ENCODE peak calls at places on chromosomes 4 and X, in ten cellular contexts. D is CD4-positive, CD25-positive, alpha-beta regulatory T cell; F is CD8-positive, alpha-beta memory T cell; J is heart right ventricle; Y is fibroblast of lung; H is sigmoid colon; X is IMR-90; G is right cardiac atrium; C is cardiac muscle cell; U is GM23248. K is an unnamed sample. For H3K4me1, the result is how much of the 10 kb centered on the place peaks cover.

GRCh38 chr4:4750187-4750586 is 109.3 kb upstream of the MSX1 start:
- DNase-seq in D (no peak), F (no peak), J (no peak), Y (no peak), H (no peak), X (no peak), G (no peak), C (no peak), U (no peak), K (no peak)

GRCh38 chr4:167578906-167579305 is 344.6 kb upstream of the SPOCK3 start:
- DNase-seq in D (no peak), F (no peak), J (no peak), Y (no peak), H (no peak), X (no peak), G (no peak), C (no peak), U (no peak), K (no peak)

GRCh38 chr4:80921441-80921840 is 109.1 kb upstream of the BMP3 start:
- DNase-seq in D (no peak), F (no peak), J (no peak), Y (no peak), H (no peak), X (no peak), G (no peak), C (no peak), U (no peak), K (no peak)

GRCh38 chr4:115054836-115055235 is 58.6 kb downstream of the NDST4 start:
- DNase-seq in D (no peak), F (no peak), J (no peak), Y (no peak), H (no peak), X (no peak), G (no peak), C (no peak), U (no peak), K (no peak)

GRCh38 chr4:48944659-48945290 is 38.2 kb upstream of the OCIAD2 start:
- DNase-seq in D (peak), F (no peak), J (no peak), Y (no peak), H (no peak), X (no peak), G (no peak), C (no peak), U (no peak), K (no peak)

GRCh38 chrX:5100004-5100403 is 1128.7 kb downstream of the NLGN4X start:
- DNase-seq in D (no peak), F (no peak), J (no peak), Y (no peak), H (no peak), X (no peak), G (no peak), C (no peak), U (no peak), K (no peak)

GRCh38 chr4:6177587-6178197 is 22.7 kb downstream of the JAKMIP1 start:
- DNase-seq in D (peak), F (peak), J (peak), Y (no peak), H (no peak), X (no peak), G (no peak), C (no peak), U (no peak), K (peak)

GRCh38 chr4:185941476-185941875 is 127.5 kb upstream of the TLR3 start:
- DNase-seq in D (no peak), F (no peak), J (no peak), Y (no peak), H (no peak), X (no peak), G (no peak), C (no peak), U (no peak), K (no peak)

GRCh38 chr4:22003878-22004277 is 55.3 kb upstream of the KCNIP4 start:
- DNase-seq in D (no peak), F (no peak), J (no peak), Y (no peak), H (no peak), X (no peak), G (no peak), C (peak), U (peak), K (no peak)

GRCh38 chr4:145216532-145216931 is 36.1 kb upstream of the OTUD4 start:
- DNase-seq in D (peak), F (no peak), J (no peak), Y (peak), H (no peak), X (peak), G (no peak), C (no peak), U (peak), K (no peak)

GRCh38 chr4:168859888-168860694 is 150.0 kb downstream of the CBR4 start:
- DNase-seq in D (no peak), F (no peak), J (no peak), Y (peak), H (no peak), X (peak), G (no peak), C (no peak), U (no peak), K (no peak)

GRCh38 chr4:41120297-41121217 is 93.8 kb downstream of the APBB2 start:
- DNase-seq in D (no peak), F (no peak), J (peak), Y (peak), H (peak), X (peak), G (peak), C (no peak), U (peak), K (no peak)

GRCh38 chr4:186688150-186688943 is 35.3 kb downstream of the FAT1 start:
- DNase-seq in D (no peak), F (no peak), J (no peak), Y (no peak), H (no peak), X (no peak), G (no peak), C (no peak), U (no peak), K (no peak)

GRCh38 chr4:183758006-183758734 is 99.1 kb downstream of the TRAPPC11 start:
- DNase-seq in D (no peak), F (no peak), J (peak), Y (no peak), H (no peak), X (no peak), G (peak), C (no peak), U (peak), K (no peak)

GRCh38 chrX:96445531-96446065 is 239.0 kb upstream of the DIAPH2 start:
- DNase-seq in D (no peak), F (no peak), J (no peak), Y (no peak), H (no peak), X (no peak), G (no peak), C (no peak), U (no peak), K (no peak)

GRCh38 chr4:136687596-136687995 is 844.7 kb downstream of the PCDH18 start:
- DNase-seq in D (no peak), F (no peak), J (no peak), Y (no peak), H (no peak), X (no peak), G (no peak), C (no peak), U (no peak), K (no peak)

GRCh38 chrX:5397409-5397808 is 831.3 kb downstream of the NLGN4X start:
- DNase-seq in D (no peak), F (no peak), J (no peak), Y (no peak), H (no peak), X (no peak), G (no peak), C (peak), U (no peak), K (no peak)

GRCh38 chrX:119398974-119399771 is at the start of gene SLC25A43:
- DNase-seq in D (peak), F (peak), J (peak), Y (peak), H (peak), X (no peak), G (peak), C (peak), U (peak), K (peak)

GRCh38 chrX:42176790-42177189 is 253.4 kb upstream of the CASK start:
- DNase-seq in D (no peak), F (no peak), J (no peak), Y (no peak), H (no peak), X (no peak), G (no peak), C (no peak), U (no peak), K (no peak)

GRCh38 chr4:118904935-118905334 is 16.3 kb downstream of the SYNPO2 start:
- DNase-seq in D (no peak), F (no peak), J (no peak), Y (peak), H (no peak), X (peak), G (no peak), C (no peak), U (no peak), K (no peak)

GRCh38 chr4:184792950-184793555 is 32.7 kb downstream of the ACSL1 start:
- DNase-seq in D (peak), F (no peak), J (no peak), Y (peak), H (no peak), X (peak), G (no peak), C (no peak), U (peak), K (peak)

GRCh38 chr4:11005321-11005720 is 320.8 kb upstream of the CLNK start:
- DNase-seq in D (no peak), F (no peak), J (no peak), Y (no peak), H (no peak), X (no peak), G (no peak), C (no peak), U (no peak), K (no peak)

GRCh38 chrX:106898462-106898861 is 4.7 kb downstream of the RIPPLY1 start:
- DNase-seq in D (peak), F (no peak), J (no peak), Y (peak), H (no peak), X (peak), G (no peak), C (peak), U (peak), K (peak)

GRCh38 chrX:19678941-19679340 is 163.6 kb upstream of the MAP3K15 start:
- DNase-seq in D (peak), F (no peak), J (no peak), Y (no peak), H (no peak), X (no peak), G (no peak), C (no peak), U (no peak), K (no peak)

GRCh38 chr4:163568835-163569234 is 74.3 kb downstream of the TMA16 start:
- DNase-seq in D (no peak), F (no peak), J (no peak), Y (no peak), H (no peak), X (no peak), G (no peak), C (no peak), U (no peak), K (no peak)

GRCh38 chr4:139035650-139036049 is 20.1 kb downstream of the NOCT start:
- DNase-seq in D (no peak), F (no peak), J (no peak), Y (no peak), H (no peak), X (no peak), G (no peak), C (no peak), U (no peak), K (no peak)

GRCh38 chr4:139025841-139026240 is 10.3 kb downstream of the NOCT start:
- DNase-seq in D (no peak), F (no peak), J (no peak), Y (no peak), H (no peak), X (peak), G (no peak), C (no peak), U (peak), K (no peak)

GRCh38 chr4:139027771-139028170 is 12.2 kb downstream of the NOCT start:
- DNase-seq in D (no peak), F (no peak), J (no peak), Y (no peak), H (no peak), X (peak), G (no peak), C (no peak), U (no peak), K (no peak)

GRCh38 chr4:139028191-139028661 is 12.6 kb downstream of the NOCT start:
- DNase-seq in D (no peak), F (no peak), J (peak), Y (no peak), H (no peak), X (no peak), G (peak), C (peak), U (no peak), K (no peak)

DNA sequence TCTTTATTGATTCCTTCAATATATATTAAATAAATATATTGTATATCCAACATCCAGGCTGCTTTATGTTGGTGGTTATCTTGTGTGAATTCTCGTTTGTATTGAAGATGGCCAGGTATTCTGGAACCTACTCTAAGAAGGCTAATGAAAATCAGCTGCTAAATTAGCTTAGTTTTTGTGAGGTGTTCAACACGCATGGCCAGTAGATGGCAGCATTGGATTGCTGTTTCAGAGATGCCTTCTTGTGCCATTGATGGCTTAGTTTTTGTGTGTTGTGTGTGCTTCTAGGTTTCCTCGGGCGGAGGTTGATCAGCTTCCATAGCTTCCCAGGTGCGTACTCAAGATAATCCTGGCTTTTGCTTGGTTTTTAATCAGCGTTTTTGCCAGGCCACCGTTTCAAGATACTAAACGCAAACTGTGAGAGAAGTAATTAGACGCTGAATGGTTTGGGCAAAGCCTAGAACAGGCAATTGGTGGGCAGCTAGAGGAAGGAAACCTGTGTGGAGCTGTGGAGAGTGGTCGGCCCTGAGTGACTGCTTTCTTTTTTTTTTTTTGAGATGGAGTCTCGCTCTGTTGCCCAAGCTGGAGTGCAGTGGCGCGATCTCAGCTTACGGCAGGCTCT is 15.1 kb downstream of the NOCT start:
- DNase-seq in D (peak), F (peak), J (no peak), Y (peak), H (peak), X (peak), G (peak), C (peak), U (peak), K (peak)
- H3K4me1 ChIP-seq in D (under half), F (under half), J (under half), Y (under half), H (under half), X (under half), G (under half), C (under half), U (under half), K (under half)

DNA sequence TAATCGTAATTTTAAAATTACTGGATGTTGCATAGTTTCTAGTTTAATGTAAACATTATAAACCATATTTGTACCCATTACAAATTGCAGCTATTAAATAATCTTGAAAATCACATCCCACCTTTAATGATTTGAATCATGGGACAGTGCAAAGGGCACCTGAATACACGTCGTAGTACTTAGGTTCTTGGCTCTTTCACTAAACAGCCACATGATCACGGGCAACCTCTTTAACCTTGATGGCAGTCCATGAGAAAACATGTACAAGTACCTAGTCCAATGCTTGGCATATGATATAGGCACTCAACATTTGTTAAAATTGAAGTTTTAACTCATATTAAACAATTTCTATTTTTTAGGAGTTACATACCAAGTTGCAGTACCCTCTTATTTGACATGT is 11.8 kb upstream of the FBXL5 start:
- DNase-seq in D (no peak), F (no peak), J (no peak), Y (no peak), H (no peak), X (no peak), G (no peak), C (no peak), U (no peak), K (no peak)
- H3K4me1 ChIP-seq in D (under half), F (under half), J (under half), Y (under half), H (under half), X (under half), G (under half), C (under half), U (under half), K (under half)

GRCh38 chr4:102606846-102607440 is 105.8 kb downstream of the NFKB1 start:
- DNase-seq in D (no peak), F (no peak), J (no peak), Y (no peak), H (no peak), X (no peak), G (no peak), C (no peak), U (no peak), K (no peak)

GRCh38 chr4:102601586-102602227 is 100.5 kb downstream of the NFKB1 start:
- DNase-seq in D (no peak), F (no peak), J (no peak), Y (no peak), H (no peak), X (no peak), G (no peak), C (no peak), U (no peak), K (no peak)

GRCh38 chr4:102600689-102601088 is 99.5 kb downstream of the NFKB1 start:
- DNase-seq in D (no peak), F (no peak), J (no peak), Y (no peak), H (no peak), X (no peak), G (no peak), C (no peak), U (no peak), K (no peak)

GRCh38 chr4:102606261-102606660 is 105.1 kb downstream of the NFKB1 start:
- DNase-seq in D (no peak), F (no peak), J (no peak), Y (no peak), H (no peak), X (no peak), G (no peak), C (no peak), U (no peak), K (no peak)

DNA sequence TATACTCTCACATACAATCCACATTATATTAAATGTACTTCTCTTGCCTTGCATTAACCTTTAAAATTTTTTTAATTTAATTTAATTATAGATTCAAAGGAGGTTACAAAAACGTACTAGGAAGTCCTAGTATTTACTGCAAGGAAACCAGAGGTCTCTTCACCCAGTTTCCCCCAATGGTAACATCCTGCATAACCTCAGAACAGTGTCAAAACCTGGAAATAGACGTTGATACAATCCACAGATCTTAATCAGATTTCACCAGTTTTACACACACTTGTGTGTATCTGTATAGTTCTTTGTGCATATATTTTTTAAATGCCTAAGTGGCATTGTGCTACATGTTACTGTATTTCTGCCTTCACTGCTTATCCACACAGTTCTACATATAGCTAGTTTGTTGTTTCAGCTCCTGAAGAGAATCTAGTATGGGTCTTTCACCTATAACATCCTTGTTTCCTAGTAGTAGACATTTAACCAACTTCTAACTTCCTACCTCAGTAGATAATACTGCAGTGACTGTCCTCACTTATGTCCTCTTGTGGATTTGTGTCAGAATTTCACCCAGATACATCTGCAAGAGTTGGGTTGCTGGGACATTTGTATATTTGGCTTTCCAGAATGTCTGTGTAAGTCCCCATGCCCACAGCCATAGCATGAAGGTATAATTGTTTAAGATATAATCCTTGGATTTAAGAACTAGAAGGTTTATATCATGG is 103.2 kb downstream of the NFKB1 start:
- DNase-seq in D (peak), F (no peak), J (no peak), Y (no peak), H (no peak), X (no peak), G (no peak), C (no peak), U (no peak), K (no peak)
- H3K4me1 ChIP-seq in D (under half), F (under half), J (under half), Y (under half), H (under half), X (under half), G (under half), C (under half), U (under half), K (under half)

GRCh38 chr4:52038109-52038912 is at the start of gene SGCB:
- DNase-seq in D (peak), F (peak), J (peak), Y (peak), H (peak), X (peak), G (peak), C (peak), U (peak), K (peak)

GRCh38 chr4:52035190-52035589 is 2.9 kb downstream of the SGCB start:
- DNase-seq in D (no peak), F (no peak), J (no peak), Y (no peak), H (no peak), X (no peak), G (no peak), C (no peak), U (no peak), K (no peak)

GRCh38 chr4:52032005-52032404 is 6.1 kb downstream of the SGCB start:
- DNase-seq in D (no peak), F (no peak), J (no peak), Y (no peak), H (no peak), X (no peak), G (no peak), C (no peak), U (no peak), K (no peak)

GRCh38 chr4:52036875-52037274 is 1.2 kb downstream of the SGCB start:
- DNase-seq in D (no peak), F (no peak), J (no peak), Y (peak), H (no peak), X (no peak), G (no peak), C (no peak), U (peak), K (no peak)

DNA sequence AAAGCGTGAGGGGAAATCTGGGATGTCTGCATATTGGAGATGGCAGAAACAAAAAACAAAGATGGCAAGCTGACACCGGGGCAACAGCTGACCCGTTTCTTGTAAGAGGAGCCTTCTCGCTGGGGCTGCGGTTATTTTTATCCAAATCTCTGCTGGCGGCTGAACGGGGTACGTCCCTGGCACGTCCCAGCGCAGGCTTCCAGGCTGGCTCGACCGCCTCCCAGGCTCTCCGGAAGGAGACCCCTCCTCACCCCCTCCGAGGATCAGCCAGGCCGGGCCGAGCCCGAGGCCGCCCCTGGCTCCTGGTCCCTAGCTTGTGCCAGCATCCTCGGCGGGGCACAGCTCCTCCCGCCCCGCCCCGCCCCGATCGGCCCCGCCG is 380 bp downstream of the SGCB start:
- DNase-seq in D (peak), F (no peak), J (peak), Y (peak), H (peak), X (peak), G (peak), C (peak), U (peak), K (peak)
- H3K4me1 ChIP-seq in D (under half), F (under half), J (under half), Y (under half), H (under half), X (under half), G (under half), C (under half), U (under half), K (under half)

DNA sequence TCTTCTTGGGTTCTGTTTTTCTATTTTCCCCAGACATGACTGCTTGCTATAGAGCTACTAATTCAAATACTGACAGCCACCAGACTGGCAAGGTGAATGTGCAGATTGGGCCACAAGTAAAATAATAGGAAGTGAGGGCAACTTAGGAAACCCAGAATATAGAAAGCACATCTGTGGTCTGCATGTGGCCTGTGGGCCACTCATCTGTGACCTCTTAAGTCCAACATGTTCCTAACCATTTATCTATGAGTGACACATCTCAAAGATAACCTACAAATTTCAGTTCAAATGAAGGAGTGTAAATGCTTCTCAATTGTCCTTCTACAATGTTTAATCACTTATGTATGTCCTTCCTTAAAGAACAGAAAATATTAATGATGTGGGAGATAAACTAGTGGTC is 128.9 kb downstream of the REELD1 start:
- DNase-seq in D (no peak), F (no peak), J (no peak), Y (no peak), H (no peak), X (no peak), G (no peak), C (no peak), U (no peak), K (no peak)
- H3K4me1 ChIP-seq in D (under half), F (under half), J (under half), Y (under half), H (under half), X (under half), G (under half), C (under half), U (under half), K (under half)

K was measured in HAP-1.